ENCODE peak calls at places on chromosomes 4 and X, in nine cellular contexts. One of them, this sample, is unnamed.
A peak's percentile ranks its signal among the peaks of the same experiment; 100 is the strongest.

GRCh38 chr4:16626945-16627344 is 271.5 kb downstream of the LDB2 start:
- DNase-seq in WTC11: no peak
- DNase-seq in cardiac septum: no peak
- DNase-seq in Karpas-422: no peak
- DNase-seq in AG08396: peak; percentile 88
- DNase-seq in tibial nerve: peak; percentile 65
- DNase-seq in SHP77: no peak
- DNase-seq in stimulated activated CD8-positive, alpha-beta memory T cell treated with anti-CD3 and anti-CD28 coated beads, Interleukin-15, amount 100 ng/mL, for 48 hours: no peak
- DNase-seq in bronchial epithelial cell: no peak
- DNase-seq in this sample: no peak

GRCh38 chr4:147056951-147057630 is 111.4 kb upstream of the TTC29 start:
- DNase-seq in tibial nerve: no peak
- DNase-seq in WTC11: no peak
- DNase-seq in stimulated activated CD8-positive, alpha-beta memory T cell treated with anti-CD3 and anti-CD28 coated beads, Interleukin-15, amount 100 ng/mL, for 48 hours: no peak
- DNase-seq in cardiac septum: no peak
- DNase-seq in AG08396: no peak
- DNase-seq in SHP77: no peak
- DNase-seq in bronchial epithelial cell: peak; percentile 40
- DNase-seq in Karpas-422: no peak
- DNase-seq in this sample: no peak

GRCh38 chrX:20177093-20177492 is 35.5 kb upstream of the EIF1AX start:
- DNase-seq in cardiac septum: no peak
- DNase-seq in Karpas-422: no peak
- DNase-seq in bronchial epithelial cell: no peak
- DNase-seq in tibial nerve: no peak
- DNase-seq in WTC11: no peak
- DNase-seq in SHP77: no peak
- DNase-seq in stimulated activated CD8-positive, alpha-beta memory T cell treated with anti-CD3 and anti-CD28 coated beads, Interleukin-15, amount 100 ng/mL, for 48 hours: no peak
- DNase-seq in AG08396: no peak
- DNase-seq in this sample: no peak

GRCh38 chr4:145819246-145820181 is 119.1 kb downstream of the ZNF827 start:
- DNase-seq in bronchial epithelial cell: no peak
- DNase-seq in tibial nerve: no peak
- DNase-seq in WTC11: no peak
- DNase-seq in Karpas-422: no peak
- DNase-seq in stimulated activated CD8-positive, alpha-beta memory T cell treated with anti-CD3 and anti-CD28 coated beads, Interleukin-15, amount 100 ng/mL, for 48 hours: no peak
- DNase-seq in SHP77: peak; percentile 31
- DNase-seq in cardiac septum: no peak
- DNase-seq in AG08396: no peak
- DNase-seq in this sample: no peak

GRCh38 chr4:44927361-44928061 is 201.2 kb upstream of the GNPDA2 start:
- DNase-seq in stimulated activated CD8-positive, alpha-beta memory T cell treated with anti-CD3 and anti-CD28 coated beads, Interleukin-15, amount 100 ng/mL, for 48 hours: no peak
- DNase-seq in AG08396: no peak
- DNase-seq in tibial nerve: no peak
- DNase-seq in cardiac septum: no peak
- DNase-seq in SHP77: peak; percentile 5
- DNase-seq in bronchial epithelial cell: peak; percentile 28
- DNase-seq in Karpas-422: peak; percentile 85
- DNase-seq in WTC11: no peak
- DNase-seq in this sample: no peak

GRCh38 chr4:184313710-184314659 is 96.3 kb upstream of the ENPP6 start:
- DNase-seq in cardiac septum: no peak
- DNase-seq in WTC11: no peak
- DNase-seq in tibial nerve: peak; percentile 5
- DNase-seq in stimulated activated CD8-positive, alpha-beta memory T cell treated with anti-CD3 and anti-CD28 coated beads, Interleukin-15, amount 100 ng/mL, for 48 hours: peak; percentile 62
- DNase-seq in SHP77: no peak
- DNase-seq in bronchial epithelial cell: no peak
- DNase-seq in AG08396: no peak
- DNase-seq in Karpas-422: no peak
- DNase-seq in this sample: no peak

GRCh38 chrX:129980540-129981206 is 1.8 kb upstream of the BCORL1 start:
- DNase-seq in SHP77: no peak
- DNase-seq in stimulated activated CD8-positive, alpha-beta memory T cell treated with anti-CD3 and anti-CD28 coated beads, Interleukin-15, amount 100 ng/mL, for 48 hours: no peak
- DNase-seq in cardiac septum: no peak
- DNase-seq in WTC11: peak; percentile 57
- DNase-seq in Karpas-422: no peak
- DNase-seq in bronchial epithelial cell: no peak
- DNase-seq in tibial nerve: peak; percentile 10
- DNase-seq in AG08396: no peak
- DNase-seq in this sample: peak; percentile 83

GRCh38 chrX:13966071-13966850 is 63.4 kb downstream of the GEMIN8 start:
- DNase-seq in WTC11: no peak
- DNase-seq in SHP77: no peak
- DNase-seq in Karpas-422: no peak
- DNase-seq in AG08396: no peak
- DNase-seq in bronchial epithelial cell: no peak
- DNase-seq in tibial nerve: no peak
- DNase-seq in cardiac septum: no peak
- DNase-seq in stimulated activated CD8-positive, alpha-beta memory T cell treated with anti-CD3 and anti-CD28 coated beads, Interleukin-15, amount 100 ng/mL, for 48 hours: no peak
- DNase-seq in this sample: no peak

GRCh38 chr4:119510750-119511149 is 117.9 kb downstream of the PDE5A start:
- DNase-seq in cardiac septum: no peak
- DNase-seq in Karpas-422: no peak
- DNase-seq in tibial nerve: no peak
- DNase-seq in WTC11: no peak
- DNase-seq in SHP77: no peak
- DNase-seq in AG08396: no peak
- DNase-seq in bronchial epithelial cell: no peak
- DNase-seq in stimulated activated CD8-positive, alpha-beta memory T cell treated with anti-CD3 and anti-CD28 coated beads, Interleukin-15, amount 100 ng/mL, for 48 hours: no peak
- DNase-seq in this sample: no peak

GRCh38 chr4:84389406-84389805 is 109.7 kb downstream of the NKX6-1 start:
- DNase-seq in AG08396: no peak
- DNase-seq in cardiac septum: no peak
- DNase-seq in SHP77: no peak
- DNase-seq in tibial nerve: no peak
- DNase-seq in stimulated activated CD8-positive, alpha-beta memory T cell treated with anti-CD3 and anti-CD28 coated beads, Interleukin-15, amount 100 ng/mL, for 48 hours: no peak
- DNase-seq in WTC11: no peak
- DNase-seq in bronchial epithelial cell: no peak
- DNase-seq in Karpas-422: no peak
- DNase-seq in this sample: no peak

GRCh38 chrX:103883533-103883932 is 51.5 kb upstream of the RAB9B start:
- DNase-seq in tibial nerve: no peak
- DNase-seq in SHP77: no peak
- DNase-seq in cardiac septum: no peak
- DNase-seq in Karpas-422: no peak
- DNase-seq in bronchial epithelial cell: no peak
- DNase-seq in stimulated activated CD8-positive, alpha-beta memory T cell treated with anti-CD3 and anti-CD28 coated beads, Interleukin-15, amount 100 ng/mL, for 48 hours: no peak
- DNase-seq in WTC11: no peak
- DNase-seq in AG08396: no peak
- DNase-seq in this sample: no peak

GRCh38 chrX:100731441-100732281 is at the start of gene SYTL4:
- DNase-seq in Karpas-422: no peak
- DNase-seq in WTC11: peak; percentile 47
- DNase-seq in AG08396: peak; percentile 65
- DNase-seq in tibial nerve: no peak
- DNase-seq in SHP77: no peak
- DNase-seq in stimulated activated CD8-positive, alpha-beta memory T cell treated with anti-CD3 and anti-CD28 coated beads, Interleukin-15, amount 100 ng/mL, for 48 hours: no peak
- DNase-seq in bronchial epithelial cell: no peak
- DNase-seq in cardiac septum: no peak
- DNase-seq in this sample: peak; percentile 65

GRCh38 chr4:124065941-124066340 is 646.6 kb downstream of the ANKRD50 start:
- DNase-seq in bronchial epithelial cell: no peak
- DNase-seq in AG08396: no peak
- DNase-seq in SHP77: no peak
- DNase-seq in stimulated activated CD8-positive, alpha-beta memory T cell treated with anti-CD3 and anti-CD28 coated beads, Interleukin-15, amount 100 ng/mL, for 48 hours: no peak
- DNase-seq in WTC11: no peak
- DNase-seq in Karpas-422: no peak
- DNase-seq in tibial nerve: no peak
- DNase-seq in cardiac septum: no peak
- DNase-seq in this sample: no peak

GRCh38 chr4:45350438-45350837 is 624.1 kb upstream of the GNPDA2 start:
- DNase-seq in WTC11: no peak
- DNase-seq in stimulated activated CD8-positive, alpha-beta memory T cell treated with anti-CD3 and anti-CD28 coated beads, Interleukin-15, amount 100 ng/mL, for 48 hours: no peak
- DNase-seq in Karpas-422: peak; percentile 41
- DNase-seq in cardiac septum: no peak
- DNase-seq in AG08396: no peak
- DNase-seq in tibial nerve: no peak
- DNase-seq in bronchial epithelial cell: no peak
- DNase-seq in SHP77: no peak
- DNase-seq in this sample: no peak

GRCh38 chr4:25884040-25884788 is 21.4 kb upstream of the SEL1L3 start:
- DNase-seq in stimulated activated CD8-positive, alpha-beta memory T cell treated with anti-CD3 and anti-CD28 coated beads, Interleukin-15, amount 100 ng/mL, for 48 hours: no peak
- DNase-seq in tibial nerve: no peak
- DNase-seq in SHP77: no peak
- DNase-seq in WTC11: no peak
- DNase-seq in bronchial epithelial cell: peak; percentile 90
- DNase-seq in cardiac septum: no peak
- DNase-seq in AG08396: peak; percentile 34
- DNase-seq in Karpas-422: peak; percentile 60
- DNase-seq in this sample: no peak

GRCh38 chr4:37812713-37813112 is 13.8 kb upstream of the PGM2 start:
- DNase-seq in AG08396: peak; percentile 56
- DNase-seq in tibial nerve: no peak
- DNase-seq in SHP77: no peak
- DNase-seq in WTC11: no peak
- DNase-seq in bronchial epithelial cell: peak; percentile 25
- DNase-seq in cardiac septum: no peak
- DNase-seq in stimulated activated CD8-positive, alpha-beta memory T cell treated with anti-CD3 and anti-CD28 coated beads, Interleukin-15, amount 100 ng/mL, for 48 hours: no peak
- DNase-seq in Karpas-422: no peak
- DNase-seq in this sample: no peak

GRCh38 chr4:142983612-142984011 is 137.5 kb upstream of the INPP4B start:
- DNase-seq in cardiac septum: no peak
- DNase-seq in AG08396: no peak
- DNase-seq in stimulated activated CD8-positive, alpha-beta memory T cell treated with anti-CD3 and anti-CD28 coated beads, Interleukin-15, amount 100 ng/mL, for 48 hours: no peak
- DNase-seq in tibial nerve: no peak
- DNase-seq in bronchial epithelial cell: no peak
- DNase-seq in Karpas-422: no peak
- DNase-seq in WTC11: no peak
- DNase-seq in SHP77: no peak
- DNase-seq in this sample: no peak

GRCh38 chr4:85084371-85085170 is 118.1 kb upstream of the WDFY3 start:
- DNase-seq in bronchial epithelial cell: peak; percentile 75
- DNase-seq in Karpas-422: peak; percentile 82
- DNase-seq in stimulated activated CD8-positive, alpha-beta memory T cell treated with anti-CD3 and anti-CD28 coated beads, Interleukin-15, amount 100 ng/mL, for 48 hours: no peak
- DNase-seq in AG08396: peak; percentile 20
- DNase-seq in WTC11: no peak
- DNase-seq in SHP77: peak; percentile 65
- DNase-seq in cardiac septum: no peak
- DNase-seq in tibial nerve: peak; percentile 90
- DNase-seq in this sample: no peak

GRCh38 chrX:18674417-18674787 is 2.5 kb upstream of the RS1 start:
- DNase-seq in tibial nerve: no peak
- DNase-seq in SHP77: no peak
- DNase-seq in bronchial epithelial cell: no peak
- DNase-seq in cardiac septum: no peak
- DNase-seq in stimulated activated CD8-positive, alpha-beta memory T cell treated with anti-CD3 and anti-CD28 coated beads, Interleukin-15, amount 100 ng/mL, for 48 hours: no peak
- DNase-seq in Karpas-422: no peak
- DNase-seq in AG08396: no peak
- DNase-seq in WTC11: peak; percentile 58
- DNase-seq in this sample: peak; percentile 61

GRCh38 chrX:109840585-109840984 is 107.5 kb upstream of the ACSL4 start:
- DNase-seq in stimulated activated CD8-positive, alpha-beta memory T cell treated with anti-CD3 and anti-CD28 coated beads, Interleukin-15, amount 100 ng/mL, for 48 hours: peak; percentile 13
- DNase-seq in WTC11: no peak
- DNase-seq in bronchial epithelial cell: peak; percentile 90
- DNase-seq in tibial nerve: peak; percentile 17
- DNase-seq in cardiac septum: no peak
- DNase-seq in SHP77: no peak
- DNase-seq in AG08396: peak; percentile 63
- DNase-seq in Karpas-422: no peak
- DNase-seq in this sample: no peak

GRCh38 chrX:51891821-51892551 is 1.4 kb upstream of the MAGED1 start:
- DNase-seq in WTC11: no peak
- DNase-seq in stimulated activated CD8-positive, alpha-beta memory T cell treated with anti-CD3 and anti-CD28 coated beads, Interleukin-15, amount 100 ng/mL, for 48 hours: no peak
- DNase-seq in AG08396: no peak
- DNase-seq in bronchial epithelial cell: peak; percentile 5
- DNase-seq in tibial nerve: peak; percentile 55
- DNase-seq in SHP77: no peak
- DNase-seq in Karpas-422: peak; percentile 86
- DNase-seq in cardiac septum: no peak
- DNase-seq in this sample: no peak

GRCh38 chrX:39133971-39134370 is 332.7 kb downstream of the MID1IP1 start:
- DNase-seq in SHP77: no peak
- DNase-seq in Karpas-422: peak; percentile 63
- DNase-seq in AG08396: no peak
- DNase-seq in WTC11: peak; percentile 53
- DNase-seq in stimulated activated CD8-positive, alpha-beta memory T cell treated with anti-CD3 and anti-CD28 coated beads, Interleukin-15, amount 100 ng/mL, for 48 hours: no peak
- DNase-seq in bronchial epithelial cell: no peak
- DNase-seq in tibial nerve: no peak
- DNase-seq in cardiac septum: no peak
- DNase-seq in this sample: peak; percentile 38